ENCODE peak calls at places on chromosomes 3 and 15, in eight cellular contexts. One of them, this sample, is unnamed.

GRCh38 chr15:67937153-67937761 is 97.4 kb upstream of the RNU6-1 start:
- DNase-seq in LoVo: no peak
- DNase-seq in type B pancreatic cell: no peak
- DNase-seq in activated gamma-delta T cell treated with anti-CD3 and anti-CD28 coated beads, Interleukin-2, amount 50 U/mL, for 16 hours: no peak
- DNase-seq in amniotic stem cell: no peak
- DNase-seq in DMS153: no peak
- DNase-seq in ovary: no peak
- DNase-seq in dorsolateral prefrontal cortex: no peak
- DNase-seq in this sample: no peak

GRCh38 chr15:40549894-40550293 is 14.9 kb downstream of the CCDC32 start:
- DNase-seq in LoVo: no peak
- DNase-seq in type B pancreatic cell: no peak
- DNase-seq in activated gamma-delta T cell treated with anti-CD3 and anti-CD28 coated beads, Interleukin-2, amount 50 U/mL, for 16 hours: no peak
- DNase-seq in amniotic stem cell: no peak
- DNase-seq in DMS153: no peak
- DNase-seq in ovary: no peak
- DNase-seq in dorsolateral prefrontal cortex: no peak
- DNase-seq in this sample: no peak

GRCh38 chr15:66841953-66842681 is 140.1 kb downstream of the SMAD6 start:
- DNase-seq in LoVo: peak
- DNase-seq in type B pancreatic cell: peak
- DNase-seq in activated gamma-delta T cell treated with anti-CD3 and anti-CD28 coated beads, Interleukin-2, amount 50 U/mL, for 16 hours: no peak
- DNase-seq in amniotic stem cell: peak
- DNase-seq in DMS153: no peak
- DNase-seq in ovary: peak
- DNase-seq in dorsolateral prefrontal cortex: peak
- DNase-seq in this sample: no peak

GRCh38 chr3:152719264-152719663 is 115.7 kb upstream of the P2RY1 start:
- DNase-seq in LoVo: peak
- DNase-seq in type B pancreatic cell: no peak
- DNase-seq in activated gamma-delta T cell treated with anti-CD3 and anti-CD28 coated beads, Interleukin-2, amount 50 U/mL, for 16 hours: no peak
- DNase-seq in amniotic stem cell: no peak
- DNase-seq in DMS153: no peak
- DNase-seq in ovary: no peak
- DNase-seq in dorsolateral prefrontal cortex: no peak
- DNase-seq in this sample: no peak

GRCh38 chr3:170553788-170554620 is 31.9 kb downstream of the SLC7A14 start:
- DNase-seq in LoVo: no peak
- DNase-seq in type B pancreatic cell: no peak
- DNase-seq in activated gamma-delta T cell treated with anti-CD3 and anti-CD28 coated beads, Interleukin-2, amount 50 U/mL, for 16 hours: no peak
- DNase-seq in amniotic stem cell: no peak
- DNase-seq in DMS153: no peak
- DNase-seq in ovary: no peak
- DNase-seq in dorsolateral prefrontal cortex: no peak
- DNase-seq in this sample: no peak

GRCh38 chr15:51736646-51737537 is 563 bp downstream of the LYSMD2 start:
- DNase-seq in LoVo: peak
- DNase-seq in type B pancreatic cell: no peak
- DNase-seq in activated gamma-delta T cell treated with anti-CD3 and anti-CD28 coated beads, Interleukin-2, amount 50 U/mL, for 16 hours: peak
- DNase-seq in amniotic stem cell: no peak
- DNase-seq in DMS153: no peak
- DNase-seq in ovary: peak
- DNase-seq in dorsolateral prefrontal cortex: peak
- DNase-seq in this sample: peak

GRCh38 chr3:195150194-195151118 is 120.5 kb downstream of the XXYLT1 start:
- DNase-seq in LoVo: peak
- DNase-seq in type B pancreatic cell: no peak
- DNase-seq in activated gamma-delta T cell treated with anti-CD3 and anti-CD28 coated beads, Interleukin-2, amount 50 U/mL, for 16 hours: no peak
- DNase-seq in amniotic stem cell: no peak
- DNase-seq in DMS153: peak
- DNase-seq in ovary: peak
- DNase-seq in dorsolateral prefrontal cortex: peak
- DNase-seq in this sample: peak

GRCh38 chr15:48465410-48465809 is 134.2 kb downstream of the DUT start:
- DNase-seq in LoVo: no peak
- DNase-seq in type B pancreatic cell: no peak
- DNase-seq in activated gamma-delta T cell treated with anti-CD3 and anti-CD28 coated beads, Interleukin-2, amount 50 U/mL, for 16 hours: no peak
- DNase-seq in amniotic stem cell: no peak
- DNase-seq in DMS153: no peak
- DNase-seq in ovary: no peak
- DNase-seq in dorsolateral prefrontal cortex: no peak
- DNase-seq in this sample: no peak

GRCh38 chr15:41690636-41691035 is 30.4 kb downstream of the MGA start:
- DNase-seq in LoVo: no peak
- DNase-seq in type B pancreatic cell: no peak
- DNase-seq in activated gamma-delta T cell treated with anti-CD3 and anti-CD28 coated beads, Interleukin-2, amount 50 U/mL, for 16 hours: no peak
- DNase-seq in amniotic stem cell: no peak
- DNase-seq in DMS153: no peak
- DNase-seq in ovary: no peak
- DNase-seq in dorsolateral prefrontal cortex: no peak
- DNase-seq in this sample: no peak

GRCh38 chr3:186452517-186452916 is 90.5 kb upstream of the DGKG start:
- DNase-seq in LoVo: peak
- DNase-seq in type B pancreatic cell: no peak
- DNase-seq in activated gamma-delta T cell treated with anti-CD3 and anti-CD28 coated beads, Interleukin-2, amount 50 U/mL, for 16 hours: no peak
- DNase-seq in amniotic stem cell: no peak
- DNase-seq in DMS153: no peak
- DNase-seq in ovary: no peak
- DNase-seq in dorsolateral prefrontal cortex: no peak
- DNase-seq in this sample: no peak

GRCh38 chr3:27544372-27544865 is 60.2 kb upstream of the SLC4A7 start:
- DNase-seq in LoVo: no peak
- DNase-seq in type B pancreatic cell: no peak
- DNase-seq in activated gamma-delta T cell treated with anti-CD3 and anti-CD28 coated beads, Interleukin-2, amount 50 U/mL, for 16 hours: no peak
- DNase-seq in amniotic stem cell: no peak
- DNase-seq in DMS153: no peak
- DNase-seq in ovary: no peak
- DNase-seq in dorsolateral prefrontal cortex: no peak
- DNase-seq in this sample: no peak

GRCh38 chr3:64880926-64881325 is 193.1 kb upstream of the ADAMTS9 start:
- DNase-seq in LoVo: no peak
- DNase-seq in type B pancreatic cell: no peak
- DNase-seq in activated gamma-delta T cell treated with anti-CD3 and anti-CD28 coated beads, Interleukin-2, amount 50 U/mL, for 16 hours: no peak
- DNase-seq in amniotic stem cell: no peak
- DNase-seq in DMS153: no peak
- DNase-seq in ovary: no peak
- DNase-seq in dorsolateral prefrontal cortex: no peak
- DNase-seq in this sample: no peak

GRCh38 chr3:14546041-14546440 is 5.9 kb upstream of the GRIP2 start:
- DNase-seq in LoVo: no peak
- DNase-seq in type B pancreatic cell: no peak
- DNase-seq in activated gamma-delta T cell treated with anti-CD3 and anti-CD28 coated beads, Interleukin-2, amount 50 U/mL, for 16 hours: no peak
- DNase-seq in amniotic stem cell: no peak
- DNase-seq in DMS153: no peak
- DNase-seq in ovary: no peak
- DNase-seq in dorsolateral prefrontal cortex: no peak
- DNase-seq in this sample: no peak

GRCh38 chr3:125212096-125212508 is 446 bp downstream of the SLC12A8 start:
- DNase-seq in LoVo: no peak
- DNase-seq in type B pancreatic cell: no peak
- DNase-seq in activated gamma-delta T cell treated with anti-CD3 and anti-CD28 coated beads, Interleukin-2, amount 50 U/mL, for 16 hours: no peak
- DNase-seq in amniotic stem cell: no peak
- DNase-seq in DMS153: no peak
- DNase-seq in ovary: no peak
- DNase-seq in dorsolateral prefrontal cortex: no peak
- DNase-seq in this sample: no peak